ENCODE peak calls at places on chromosomes 13 and 19, in four cellular contexts. X, E, A and G are unnamed samples.

GRCh38 chr19:15722956-15723355 is 4.9 kb upstream of the OR10H2 start:
- DNase-seq in X (no peak), E (no peak), A (no peak), G (no peak)

GRCh38 chr19:51321799-51322198 is 10.4 kb downstream of the IGLON5 start:
- DNase-seq in X (no peak), E (no peak), A (no peak), G (no peak)

GRCh38 chr19:45526143-45526542 is 18.9 kb downstream of the VASP start:
- DNase-seq in X (peak; percentile 65), E (no peak), A (no peak), G (peak; percentile 68)

GRCh38 chr19:6887326-6887725 is at the start of gene ADGRE1:
- DNase-seq in X (no peak), E (no peak), A (no peak), G (no peak)

GRCh38 chr19:4278460-4278901 is 585 bp upstream of the SHD start:
- DNase-seq in X (no peak), E (no peak), A (no peak), G (no peak)

GRCh38 chr19:4911314-4911713 is 2.0 kb downstream of the UHRF1 start:
- DNase-seq in X (no peak), E (no peak), A (no peak), G (no peak)

GRCh38 chr19:40695881-40696280 is 5.4 kb upstream of the NUMBL start:
- DNase-seq in X (no peak), E (no peak), A (no peak), G (no peak)

GRCh38 chr13:59643906-59644626 is 519.7 kb downstream of the DIAPH3 start:
- DNase-seq in X (no peak), E (no peak), A (no peak), G (no peak)

GRCh38 chr19:9848060-9848459 is 12.9 kb downstream of the PIN1 start:
- DNase-seq in X (no peak), E (no peak), A (peak; percentile 66), G (no peak)

GRCh38 chr13:50149932-50150331 is 134.7 kb downstream of the KCNRG start:
- DNase-seq in X (peak; percentile 35), E (no peak), A (no peak), G (no peak)

GRCh38 chr13:92255533-92255932 is 857.1 kb downstream of the GPC5 start:
- DNase-seq in X (no peak), E (no peak), A (no peak), G (no peak)

GRCh38 chr13:48402325-48402962 is 10.5 kb downstream of the LPAR6 start:
- DNase-seq in X (no peak), E (no peak), A (no peak), G (no peak)

GRCh38 chr19:1040476-1041271 is 767 bp downstream of the ABCA7 start:
- DNase-seq in X (peak; percentile 74), E (peak; percentile 91), A (peak; percentile 91), G (peak; percentile 89)

GRCh38 chr19:1037553-1038115 is 2.3 kb upstream of the ABCA7 start:
- DNase-seq in X (no peak), E (no peak), A (no peak), G (no peak)

GRCh38 chr19:1041272-1041834 is 1.4 kb downstream of the ABCA7 start:
- DNase-seq in X (no peak), E (no peak), A (no peak), G (no peak)

GRCh38 chr19:1039646-1040475 is at the start of gene ABCA7:
- DNase-seq in X (peak; percentile 97), E (peak; percentile 98), A (peak; percentile 100), G (peak; percentile 96)

GRCh38 chr19:1038995-1039645 is 787 bp upstream of the ABCA7 start:
- DNase-seq in X (no peak), E (no peak), A (no peak), G (no peak)
- H3K4me3 ChIP-seq in X (no peak overlapping the region), E (no peak overlapping the region), A (peak overlapping the region; percentile 96), G (no peak overlapping the region)

GRCh38 chr19:38252385-38252784 is 3.8 kb downstream of the PPP1R14A start:
- DNase-seq in X (no peak), E (no peak), A (no peak), G (no peak)

GRCh38 chr19:38253788-38254187 is 2.4 kb downstream of the PPP1R14A start:
- DNase-seq in X (no peak), E (no peak), A (no peak), G (no peak)

GRCh38 chr19:38250821-38251563 is 5.2 kb downstream of the PPP1R14A start:
- DNase-seq in X (peak; percentile 83), E (peak; percentile 91), A (no peak), G (peak; percentile 73)

GRCh38 chr19:38251564-38252051 is 4.6 kb downstream of the PPP1R14A start:
- DNase-seq in X (peak; percentile 57), E (peak; percentile 92), A (no peak), G (no peak)

DNA sequence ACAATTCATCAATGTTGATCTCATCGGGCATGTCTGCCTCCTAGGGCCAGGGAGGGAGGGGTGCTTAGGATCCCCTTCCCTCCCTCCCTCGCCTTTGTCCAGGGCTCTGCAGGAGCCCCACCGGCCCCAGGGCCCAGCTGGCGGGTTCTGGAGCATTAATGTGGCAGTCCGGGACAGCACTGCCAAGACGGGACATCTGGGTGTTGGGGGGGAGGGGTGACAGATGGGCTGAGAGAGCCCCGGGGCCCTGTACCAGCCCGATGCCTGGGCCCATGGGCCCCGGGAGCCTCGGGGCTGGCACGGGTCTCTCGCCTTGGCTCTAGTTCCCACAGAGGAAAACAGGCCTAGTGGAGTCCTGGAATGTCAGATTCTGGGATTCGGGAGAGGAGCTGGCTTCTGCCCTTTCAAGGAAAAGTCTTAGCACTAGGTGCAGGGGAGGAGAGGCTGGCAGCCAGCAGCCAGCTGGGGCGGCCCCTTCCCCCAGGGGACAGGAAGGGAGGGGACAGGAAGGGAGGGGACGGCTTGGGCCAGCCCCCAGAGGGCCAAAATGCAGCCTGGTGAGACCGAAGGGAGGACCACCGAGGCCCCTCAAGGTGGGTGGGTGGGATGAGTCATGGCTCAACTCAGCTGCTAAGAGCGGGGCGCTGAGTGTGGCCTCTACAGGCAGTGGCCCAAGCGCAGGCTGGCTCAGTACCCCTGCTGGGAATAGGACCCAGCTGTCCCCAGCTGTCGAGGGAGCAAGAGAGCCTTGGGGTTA is 3.1 kb downstream of the PPP1R14A start:
- DNase-seq in X (peak; percentile 52), E (peak; percentile 90), A (no peak), G (no peak)
- H3K27ac ChIP-seq in X (peak overlapping the region; percentile 92), E (peak overlapping the region; percentile 99), A (no peak overlapping the region), G (peak overlapping the region; percentile 90)

DNA sequence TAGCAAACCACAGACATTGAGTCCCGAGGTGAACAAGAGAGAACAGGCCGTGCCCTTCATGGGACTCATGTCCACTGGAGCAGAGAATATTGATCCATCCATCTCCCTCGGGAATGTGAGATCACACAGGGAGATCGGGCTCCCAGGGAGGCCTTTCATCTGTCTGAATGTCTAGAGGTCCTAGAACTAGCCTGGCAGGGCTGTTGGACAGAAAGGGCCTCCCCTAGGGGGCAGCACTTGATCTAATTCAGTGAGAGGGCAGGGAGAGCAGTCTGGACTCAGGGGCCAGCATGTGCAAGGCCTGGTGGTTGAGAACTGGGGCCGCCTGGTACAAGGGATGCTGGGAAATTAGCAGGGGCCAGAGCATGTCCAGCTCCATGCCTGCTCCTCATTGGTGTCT is 4.3 kb downstream of the RUVBL2 start:
- DNase-seq in X (no peak), E (no peak), A (peak; percentile 56), G (no peak)
- TF ChIP-seq CTCF in X (no peak), E (no peak), A (no peak), G (peak; percentile 14)

DNA sequence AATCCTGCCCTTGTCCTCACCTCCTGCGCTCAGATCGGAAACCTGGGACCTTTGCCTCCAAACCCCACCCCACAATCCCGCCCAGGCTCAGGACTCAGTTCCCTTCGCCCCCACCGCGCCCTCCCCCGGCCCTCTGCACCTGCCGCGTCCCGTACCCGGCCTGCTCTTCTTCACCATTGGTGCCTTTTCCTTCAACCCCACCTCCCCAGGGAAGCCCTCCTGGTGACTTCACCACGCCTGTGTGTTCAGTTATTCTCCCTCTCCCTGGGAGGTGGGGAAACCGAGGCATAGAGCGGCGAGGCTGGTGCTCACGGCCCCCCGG is 19.3 kb upstream of the TCF3 start:
- DNase-seq in X (no peak), E (no peak), A (no peak), G (no peak)
- H3K4me3 ChIP-seq in X (no peak overlapping the region), E (no peak overlapping the region), A (no peak overlapping the region), G (no peak overlapping the region)

GRCh38 chr13:41193469-41193868 is 900 bp downstream of the KBTBD7 start:
- DNase-seq in X (no peak), E (no peak), A (no peak), G (no peak)
- H3K27ac ChIP-seq in X (peak overlapping the region; percentile 89), E (no peak overlapping the region), A (no peak overlapping the region), G (peak overlapping the region; percentile 93)